ENCODE peak calls at places on chromosomes 7 and 10, in ten cellular contexts. P is A549, Y is fibroblast of mammary gland, Q is glutamatergic neuron, I is dorsolateral prefrontal cortex, U is Panc1, W is H9, N is nephron progenitor cell, K is fibroblast of the aortic adventitia, F is cardiac muscle cell. D is an unnamed sample.

GRCh38 chr10:4981722-4982471 is 18.7 kb downstream of the AKR1C1 start:
- DNase-seq in P (no peak), Y (peak; percentile 69), Q (no peak), I (no peak), U (no peak), W (peak; percentile 68), N (peak; percentile 2), K (peak; percentile 61), F (peak; percentile 73), D (peak; percentile 9)

GRCh38 chr10:19815036-19815435 is 1.2 kb upstream of the PLXDC2 start:
- DNase-seq in P (no peak), Y (no peak), Q (no peak), I (no peak), U (no peak), W (no peak), N (no peak), K (no peak), F (no peak), D (no peak)

GRCh38 chr7:73532224-73532623 is 10.1 kb upstream of the BAZ1B start:
- DNase-seq in P (no peak), Y (no peak), Q (no peak), I (no peak), U (no peak), W (no peak), N (no peak), K (no peak), F (no peak), D (no peak)

GRCh38 chr10:12048547-12048946 is 5.9 kb upstream of the UPF2 start:
- DNase-seq in P (no peak), Y (no peak), Q (no peak), I (no peak), U (no peak), W (no peak), N (no peak), K (no peak), F (no peak), D (no peak)

GRCh38 chr7:47154781-47155180 is 427.1 kb downstream of the TNS3 start:
- DNase-seq in P (no peak), Y (peak; percentile 25), Q (no peak), I (no peak), U (no peak), W (no peak), N (no peak), K (no peak), F (no peak), D (no peak)

GRCh38 chr10:5413012-5413938 is 918 bp downstream of the NET1 start:
- DNase-seq in P (peak; percentile 31), Y (peak; percentile 59), Q (peak; percentile 43), I (no peak), U (no peak), W (peak; percentile 28), N (no peak), K (peak; percentile 58), F (peak; percentile 47), D (no peak)

GRCh38 chr10:71426058-71426605 is 29.4 kb downstream of the CDH23 start:
- DNase-seq in P (no peak), Y (no peak), Q (no peak), I (no peak), U (no peak), W (no peak), N (no peak), K (no peak), F (no peak), D (no peak)

GRCh38 chr7:5477723-5478531 is 54.3 kb upstream of the TNRC18 start:
- DNase-seq in P (peak; percentile 35), Y (no peak), Q (peak; percentile 81), I (no peak), U (no peak), W (peak; percentile 83), N (peak; percentile 61), K (no peak), F (peak; percentile 74), D (no peak)

GRCh38 chr10:77081411-77082010 is 556.1 kb downstream of the KCNMA1 start:
- DNase-seq in P (no peak), Y (no peak), Q (no peak), I (no peak), U (no peak), W (no peak), N (no peak), K (no peak), F (no peak), D (no peak)

GRCh38 chr10:77080361-77081027 is 557.1 kb downstream of the KCNMA1 start:
- DNase-seq in P (no peak), Y (no peak), Q (no peak), I (no peak), U (no peak), W (no peak), N (no peak), K (peak; percentile 51), F (no peak), D (no peak)

GRCh38 chr10:77085344-77085743 is 552.3 kb downstream of the KCNMA1 start:
- DNase-seq in P (no peak), Y (no peak), Q (no peak), I (no peak), U (no peak), W (no peak), N (no peak), K (no peak), F (no peak), D (no peak)

GRCh38 chr10:77084431-77085144 is 553.0 kb downstream of the KCNMA1 start:
- DNase-seq in P (no peak), Y (peak; percentile 25), Q (no peak), I (peak; percentile 65), U (no peak), W (no peak), N (no peak), K (no peak), F (no peak), D (no peak)

DNA sequence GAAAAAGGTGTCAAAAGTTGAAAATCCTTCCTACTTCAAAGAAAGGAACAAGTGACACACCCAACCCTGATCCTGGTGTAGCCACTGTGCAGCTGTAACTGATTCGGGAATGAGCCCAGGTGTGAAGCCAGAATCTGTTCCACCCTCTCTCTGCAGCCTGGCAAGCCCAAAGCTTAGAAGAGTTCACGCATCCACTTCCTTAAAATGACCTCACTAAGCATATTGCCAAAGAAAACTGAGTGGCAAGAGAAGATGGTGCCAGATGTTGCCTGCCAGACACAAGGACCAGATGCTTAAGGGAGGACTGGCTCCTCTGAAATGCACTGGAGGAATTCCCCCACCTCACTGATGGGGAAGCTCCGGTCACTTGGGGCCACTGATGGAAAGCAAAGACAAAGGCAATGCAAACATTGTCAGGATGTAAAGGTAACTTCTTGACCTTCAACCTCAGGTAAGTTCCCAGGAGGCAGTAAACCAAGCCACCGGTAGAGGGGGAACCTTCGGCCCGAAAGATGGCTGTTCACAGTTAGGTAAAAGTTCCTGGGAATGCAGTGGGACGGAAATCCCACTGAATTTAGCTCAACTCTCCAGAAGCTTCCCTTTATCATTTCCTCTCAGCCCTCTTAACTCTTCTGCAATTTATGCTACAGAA is 554.9 kb downstream of the KCNMA1 start:
- DNase-seq in P (no peak), Y (peak; percentile 52), Q (no peak), I (no peak), U (no peak), W (peak; percentile 82), N (no peak), K (peak; percentile 51), F (no peak), D (no peak)
- TF ChIP-seq CTCF in P (no peak), Y (no peak), Q (peak; percentile 41), I (no peak), U (peak; percentile 48), W (peak; percentile 82), N (peak; percentile 40), K (peak; percentile 21), F (peak; percentile 5), D (no peak)

GRCh38 chr10:100115011-100115770 is 33.5 kb upstream of the CPN1 start:
- DNase-seq in P (no peak), Y (no peak), Q (peak; percentile 39), I (no peak), U (no peak), W (no peak), N (no peak), K (no peak), F (peak; percentile 3), D (no peak)

GRCh38 chr10:100104300-100104699 is 22.6 kb upstream of the CPN1 start:
- DNase-seq in P (no peak), Y (no peak), Q (no peak), I (no peak), U (no peak), W (no peak), N (no peak), K (no peak), F (no peak), D (no peak)

GRCh38 chr10:100114460-100114859 is 32.8 kb upstream of the CPN1 start:
- DNase-seq in P (no peak), Y (no peak), Q (no peak), I (no peak), U (no peak), W (no peak), N (no peak), K (no peak), F (no peak), D (no peak)

GRCh38 chr10:100106865-100107264 is 25.2 kb upstream of the CPN1 start:
- DNase-seq in P (no peak), Y (no peak), Q (no peak), I (no peak), U (no peak), W (no peak), N (no peak), K (no peak), F (no peak), D (no peak)

GRCh38 chr10:100109670-100110069 is 28.0 kb upstream of the CPN1 start:
- DNase-seq in P (no peak), Y (no peak), Q (no peak), I (no peak), U (no peak), W (peak; percentile 52), N (no peak), K (no peak), F (no peak), D (peak; percentile 7)
- TF ChIP-seq CTCF in P (no peak), Y (no peak), Q (no peak), I (no peak), U (no peak), W (no peak), N (no peak), K (no peak), F (no peak), D (no peak)

DNA sequence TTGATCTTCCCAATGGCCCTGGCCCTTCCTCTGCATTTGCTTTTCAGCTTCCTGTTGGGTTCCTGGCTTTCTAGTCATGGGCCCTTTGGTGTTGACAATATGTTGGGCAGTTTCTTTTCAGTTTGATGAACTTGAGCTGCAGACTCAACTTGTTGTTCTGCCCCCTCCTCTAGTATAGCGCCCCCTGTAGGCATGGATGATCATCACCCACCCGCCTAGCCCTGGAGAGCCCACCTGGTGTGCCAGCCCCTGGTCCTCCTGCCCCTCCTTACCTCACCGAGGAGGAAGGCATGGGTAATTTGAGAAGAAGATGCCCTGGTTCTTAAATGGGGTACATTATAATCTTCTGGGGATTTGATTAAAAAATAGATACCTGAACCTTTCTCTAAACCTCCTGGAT is 271.2 kb downstream of the SNX10 start:
- DNase-seq in P (no peak), Y (no peak), Q (no peak), I (no peak), U (no peak), W (no peak), N (no peak), K (no peak), F (no peak), D (no peak)
- TF ChIP-seq CTCF in P (no peak), Y (no peak), Q (peak; percentile 25), I (no peak), U (peak; percentile 31), W (peak; percentile 46), N (no peak), K (no peak), F (no peak), D (peak; percentile 16)

DNA sequence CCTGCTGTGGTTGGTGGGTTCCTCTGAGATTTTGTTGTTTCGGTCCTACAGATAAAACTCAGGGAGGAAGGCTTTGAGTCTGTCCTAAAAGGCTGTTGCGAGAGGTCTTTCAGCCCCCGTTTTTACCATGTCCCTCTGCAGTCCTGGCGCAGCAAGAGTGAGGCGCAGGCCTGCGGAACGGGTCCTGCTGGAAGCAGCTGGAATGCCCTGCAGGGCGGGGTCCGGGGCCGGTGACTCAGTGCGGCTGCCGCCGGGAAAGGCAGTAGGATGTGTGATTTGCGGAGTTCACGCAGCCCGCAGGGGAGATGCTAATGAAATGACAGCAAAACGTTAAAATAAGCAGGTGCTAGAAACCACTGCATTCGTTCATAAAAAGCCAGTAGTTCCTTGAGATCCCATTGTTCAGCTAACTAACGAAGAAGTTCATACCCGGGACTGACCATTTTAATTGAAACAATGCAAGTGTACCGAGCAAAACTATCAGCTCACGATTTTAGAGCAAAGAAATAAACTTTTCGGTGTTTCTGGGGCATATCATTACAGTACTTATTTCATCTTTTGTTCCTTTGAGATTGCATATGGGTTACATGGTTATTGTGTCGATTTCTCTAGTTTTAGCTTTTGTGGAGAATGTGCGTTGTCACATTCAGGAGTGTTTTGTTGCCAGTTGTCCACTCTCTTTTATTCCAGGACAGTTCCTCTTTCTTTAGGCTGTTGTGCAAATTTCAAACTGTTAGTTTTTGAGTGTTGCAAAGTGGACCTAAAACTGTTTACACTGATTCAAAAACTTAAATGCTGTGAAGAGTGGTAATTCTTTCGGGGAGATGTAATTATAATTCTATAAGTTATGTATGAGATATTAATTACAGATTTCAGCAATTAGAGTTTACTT is 783 bp downstream of the ANLN start:
- DNase-seq in P (peak; percentile 88), Y (peak; percentile 83), Q (peak; percentile 90), I (peak; percentile 37), U (peak; percentile 80), W (peak; percentile 92), N (peak; percentile 85), K (peak; percentile 78), F (peak; percentile 87), D (peak; percentile 78)
- TF ChIP-seq CTCF in P (no peak), Y (no peak), Q (no peak), I (no peak), U (no peak), W (no peak), N (no peak), K (peak; percentile 23), F (no peak), D (no peak)